ENCODE peak calls at places on chromosomes 2 and 18, in seven cellular contexts. E is GM20000; O is breast epithelium; N is HuH-7.5; G is anterior cingulate cortex; B is stimulated activated CD8-positive, alpha-beta memory T cell treated with anti-CD3 and anti-CD28 coated beads, Interleukin-7, amount 100 ng/mL, for 1 hour; C is stimulated activated CD4-positive, alpha-beta T cell treated with anti-CD3 and anti-CD28 coated beads, Interleukin-1b, Interleukin-23, amount 100 ng/mL, for 4 hours. L is an unnamed sample.
A peak's percentile ranks its signal among the peaks of the same experiment; 100 is the strongest.

GRCh38 chr18:23487738-23488625 is 15.3 kb upstream of the RMC1 start:
- DNase-seq in E (peak; percentile 34), O (no peak), N (no peak), G (no peak), B (no peak), C (peak; percentile 8), L (no peak)

GRCh38 chr2:202161106-202161836 is 77.1 kb downstream of the SUMO1 start:
- DNase-seq in E (no peak), O (no peak), N (no peak), G (no peak), B (no peak), C (no peak), L (no peak)

GRCh38 chr18:38611036-38611964 is 1045.7 kb upstream of the CELF4 start:
- DNase-seq in E (peak; percentile 29), O (no peak), N (no peak), G (no peak), B (no peak), C (no peak), L (no peak)

GRCh38 chr2:235579128-235579527 is 85.3 kb downstream of the AGAP1 start:
- DNase-seq in E (no peak), O (no peak), N (no peak), G (no peak), B (no peak), C (no peak), L (no peak)

GRCh38 chr2:16141641-16141921 is 201.2 kb downstream of the MYCN start:
- DNase-seq in E (no peak), O (no peak), N (no peak), G (no peak), B (no peak), C (no peak), L (no peak)

GRCh38 chr2:120877409-120877808 is 141.7 kb downstream of the GLI2 start:
- DNase-seq in E (no peak), O (no peak), N (no peak), G (no peak), B (no peak), C (no peak), L (no peak)

GRCh38 chr2:121790276-121790956 is 35.0 kb downstream of the TSN start:
- DNase-seq in E (no peak), O (no peak), N (no peak), G (no peak), B (no peak), C (no peak), L (no peak)

GRCh38 chr2:46299365-46300263 is 2.4 kb downstream of the EPAS1 start:
- DNase-seq in E (peak; percentile 31), O (peak; percentile 55), N (peak; percentile 51), G (no peak), B (no peak), C (no peak), L (no peak)

GRCh38 chr2:156458229-156458584 is 22.0 kb downstream of the GPD2 start:
- DNase-seq in E (no peak), O (no peak), N (no peak), G (no peak), B (no peak), C (no peak), L (no peak)

GRCh38 chr2:61220768-61221167 is 58.8 kb downstream of the C2orf74 start:
- DNase-seq in E (no peak), O (no peak), N (no peak), G (no peak), B (no peak), C (no peak), L (no peak)

GRCh38 chr2:241542278-241542605 is 16.3 kb upstream of the BOK start:
- DNase-seq in E (peak; percentile 24), O (no peak), N (peak; percentile 16), G (no peak), B (no peak), C (no peak), L (no peak)

GRCh38 chr2:165927353-165927752 is 26.2 kb downstream of the TTC21B start:
- DNase-seq in E (no peak), O (no peak), N (no peak), G (no peak), B (no peak), C (no peak), L (no peak)

GRCh38 chr2:124610141-124610540 is 585.1 kb downstream of the CNTNAP5 start:
- DNase-seq in E (no peak), O (no peak), N (no peak), G (no peak), B (no peak), C (no peak), L (no peak)

GRCh38 chr2:235737396-235737795 is 243.6 kb downstream of the AGAP1 start:
- DNase-seq in E (no peak), O (no peak), N (no peak), G (no peak), B (no peak), C (no peak), L (no peak)

GRCh38 chr2:99648115-99648850 is 158.5 kb upstream of the REV1 start:
- DNase-seq in E (no peak), O (no peak), N (no peak), G (peak; percentile 12), B (no peak), C (no peak), L (no peak)

GRCh38 chr2:9092383-9093282 is 89.1 kb upstream of the MBOAT2 start:
- DNase-seq in E (peak; percentile 59), O (no peak), N (no peak), G (no peak), B (no peak), C (no peak), L (no peak)

GRCh38 chr2:218419630-218420216 is 800 bp downstream of the VIL1 start:
- DNase-seq in E (no peak), O (no peak), N (no peak), G (no peak), B (no peak), C (no peak), L (no peak)

GRCh38 chr2:230234845-230235244 is 9.3 kb downstream of the SP140 start:
- DNase-seq in E (no peak), O (no peak), N (no peak), G (no peak), B (no peak), C (no peak), L (no peak)

GRCh38 chr2:183359867-183360266 is 235.6 kb downstream of the NUP35 start:
- DNase-seq in E (no peak), O (no peak), N (no peak), G (no peak), B (no peak), C (no peak), L (no peak)

GRCh38 chr2:63589148-63589972 is 597 bp downstream of the MDH1 start:
- DNase-seq in E (no peak), O (no peak), N (no peak), G (no peak), B (no peak), C (no peak), L (no peak)

GRCh38 chr2:63124209-63124608 is 73.6 kb downstream of the OTX1 start:
- DNase-seq in E (peak; percentile 33), O (no peak), N (no peak), G (no peak), B (no peak), C (no peak), L (no peak)

GRCh38 chr18:64692826-64693225 is 543.9 kb upstream of the LINC00305 start:
- DNase-seq in E (no peak), O (no peak), N (no peak), G (no peak), B (no peak), C (no peak), L (no peak)

GRCh38 chr18:11305507-11305906 is 156.1 kb upstream of the PIEZO2 start:
- DNase-seq in E (no peak), O (no peak), N (no peak), G (no peak), B (no peak), C (no peak), L (no peak)

GRCh38 chr2:97869722-97870346 is 125.9 kb downstream of the TMEM131 start:
- DNase-seq in E (no peak), O (no peak), N (no peak), G (no peak), B (no peak), C (no peak), L (no peak)

GRCh38 chr18:77087391-77088141 is 45.0 kb downstream of the MBP start:
- DNase-seq in E (no peak), O (no peak), N (no peak), G (no peak), B (no peak), C (no peak), L (no peak)

L was measured in activated gamma-delta T cell.